ENCODE peak calls at places on chromosomes 2 and 18, in ten cellular contexts. J is Caki2; M is MCF 10A; L is CD8-positive, alpha-beta memory T cell; Q is AG08395; U is activated naive CD4-positive, alpha-beta T cell; A is T-helper 2 cell; O is heart left ventricle; R is NCI-H1092 treated with DMSO at 0.1 percent for 48 hours; Y is GM12878. K is an unnamed sample.
A peak's percentile ranks its signal among the peaks of the same experiment; 100 is the strongest.

GRCh38 chr18:76657428-76657827 is 162.4 kb upstream of the ZNF516 start:
- DNase-seq in M (no peak), R (peak; percentile 9), J (no peak), O (no peak), A (no peak), Y (no peak), Q (no peak), U (no peak), L (no peak), K (no peak)

GRCh38 chr2:222434204-222434603 is 9.9 kb downstream of the SGPP2 start:
- DNase-seq in L (no peak), R (no peak), Q (no peak), O (no peak), M (no peak), U (no peak), J (no peak), A (no peak), Y (no peak), K (peak; percentile 28)

GRCh38 chr18:48547456-48548403 is 8.9 kb downstream of the CTIF start:
- DNase-seq in A (no peak), O (peak; percentile 47), L (no peak), J (no peak), M (peak; percentile 91), Y (no peak), R (no peak), U (no peak), Q (peak; percentile 93), K (peak; percentile 90)

GRCh38 chr18:61169386-61169785 is 163.8 kb upstream of the CDH20 start:
- DNase-seq in Q (no peak), J (no peak), L (no peak), Y (no peak), R (no peak), U (no peak), M (no peak), A (no peak), O (no peak), K (peak; percentile 27)

GRCh38 chr2:190794466-190795184 is 86.0 kb upstream of the GLS start:
- DNase-seq in Y (no peak), U (no peak), L (no peak), M (no peak), Q (no peak), J (peak; percentile 40), O (no peak), R (no peak), A (no peak), K (peak; percentile 74)

GRCh38 chr2:58992062-58992736 is 751.1 kb upstream of the FANCL start:
- DNase-seq in Y (no peak), J (no peak), R (no peak), Q (no peak), A (no peak), M (no peak), U (no peak), O (no peak), L (no peak), K (peak; percentile 4)

GRCh38 chr2:104658840-104659591 is 194.9 kb upstream of the POU3F3 start:
- DNase-seq in U (no peak), Y (no peak), A (no peak), L (no peak), J (no peak), R (no peak), M (no peak), O (peak; percentile 56), Q (no peak), K (no peak)

GRCh38 chr2:191936882-191937405 is 90.1 kb upstream of the CAVIN2 start:
- DNase-seq in A (no peak), O (no peak), J (no peak), Q (no peak), L (no peak), U (no peak), R (no peak), M (peak; percentile 45), Y (no peak), K (no peak)

GRCh38 chr2:70003093-70003830 is 41.8 kb upstream of the ASPRV1 start:
- DNase-seq in Y (no peak), L (no peak), M (no peak), A (no peak), J (no peak), Q (no peak), O (no peak), U (no peak), R (no peak), K (no peak)

GRCh38 chr18:75115514-75115913 is 93.4 kb downstream of the PTGR3 start:
- DNase-seq in Y (no peak), M (no peak), A (no peak), J (no peak), R (no peak), O (no peak), U (no peak), Q (no peak), L (no peak), K (no peak)

GRCh38 chr2:172091626-172092566 is 6.6 kb downstream of the DLX1 start:
- DNase-seq in O (no peak), R (peak; percentile 39), Y (no peak), A (no peak), U (no peak), J (no peak), L (no peak), M (no peak), Q (no peak), K (no peak)

GRCh38 chr2:189685540-189686229 is 11.2 kb downstream of the ANKAR start:
- DNase-seq in Y (no peak), A (no peak), L (no peak), Q (peak; percentile 43), J (no peak), O (peak; percentile 33), M (peak; percentile 68), U (no peak), R (no peak), K (peak; percentile 45)

GRCh38 chr18:62088146-62088545 is 98.7 kb downstream of the PIGN start:
- DNase-seq in L (no peak), R (no peak), A (no peak), O (no peak), J (no peak), Q (peak; percentile 6), Y (no peak), U (no peak), M (no peak), K (no peak)

GRCh38 chr2:159902722-159903121 is 104.7 kb upstream of the CD302 start:
- DNase-seq in L (no peak), U (no peak), M (no peak), Y (no peak), J (no peak), O (no peak), A (no peak), R (peak; percentile 38), Q (no peak), K (no peak)

GRCh38 chr2:26850002-26850431 is 2.1 kb downstream of the DPYSL5 start:
- DNase-seq in O (no peak), A (no peak), U (no peak), L (no peak), J (no peak), M (no peak), R (peak; percentile 33), Y (no peak), Q (no peak), K (no peak)

K was measured in kidney tubule cell.